ENCODE peak calls at places on chromosome 9, in seven cellular contexts. S is mesendoderm, W is neuronal stem cell, O is IMR-90, E is mesenchymal stem cell, V is H9, A is H1. M is an unnamed sample.

GRCh38 chr9:14352549-14352948 is 38.6 kb upstream of the NFIB start:
- DNase-seq in E (peak), O (no peak), W (no peak), S (no peak), V (no peak), A (no peak), M (no peak)

GRCh38 chr9:30140415-30140814 is 2244.0 kb upstream of the ACO1 start:
- DNase-seq in O (no peak), W (no peak), E (no peak), A (no peak), S (no peak), V (no peak), M (no peak)

GRCh38 chr9:4297151-4297794 is 2.6 kb downstream of the GLIS3 start:
- DNase-seq in O (peak), V (peak), S (peak), E (peak), W (peak), A (no peak), M (peak)

GRCh38 chr9:19922476-19923118 is 133.8 kb upstream of the SLC24A2 start:
- DNase-seq in S (peak), V (peak), W (peak), A (peak), O (peak), E (peak), M (peak)

GRCh38 chr9:128372188-128372641 is 1.0 kb downstream of the URM1 start:
- DNase-seq in S (no peak), O (no peak), V (no peak), W (no peak), A (no peak), E (no peak), M (no peak)

GRCh38 chr9:98625728-98626127 is 83.0 kb downstream of the GABBR2 start:
- DNase-seq in V (peak), W (no peak), E (no peak), S (peak), O (no peak), A (peak), M (no peak)

GRCh38 chr9:93675336-93676150 is 99.2 kb downstream of the PHF2 start:
- DNase-seq in S (no peak), V (peak), O (no peak), E (no peak), W (no peak), A (no peak), M (no peak)

GRCh38 chr9:82127993-82128710 is 139.6 kb downstream of the SPATA31D1 start:
- DNase-seq in A (no peak), E (no peak), V (no peak), W (no peak), S (no peak), O (no peak), M (no peak)

GRCh38 chr9:84597131-84597530 is 72.4 kb upstream of the NTRK2 start:
- DNase-seq in O (no peak), V (no peak), W (no peak), S (no peak), E (no peak), A (no peak), M (no peak)

GRCh38 chr9:4152876-4153275 is 147.0 kb downstream of the GLIS3 start:
- DNase-seq in S (peak), O (no peak), E (no peak), V (no peak), W (no peak), A (no peak), M (no peak)

GRCh38 chr9:20406344-20406743 is 216.0 kb downstream of the MLLT3 start:
- DNase-seq in W (no peak), E (no peak), V (no peak), S (no peak), O (no peak), A (no peak), M (no peak)

GRCh38 chr9:135971106-135971766 is 10.1 kb upstream of the UBAC1 start:
- DNase-seq in E (no peak), W (no peak), V (no peak), O (peak), A (no peak), S (no peak), M (no peak)

GRCh38 chr9:123048748-123049147 is 15.3 kb downstream of the GPR21 start:
- DNase-seq in S (no peak), V (no peak), O (peak), A (no peak), E (no peak), W (no peak), M (no peak)

GRCh38 chr9:83934569-83935275 is 13.5 kb upstream of the KIF27 start:
- DNase-seq in O (peak), V (no peak), A (no peak), S (no peak), E (peak), W (no peak), M (peak)

GRCh38 chr9:87435189-87435880 is 62.3 kb upstream of the DAPK1 start:
- DNase-seq in O (no peak), V (no peak), E (no peak), W (no peak), S (peak), A (no peak), M (no peak)
- H2AK5ac ChIP-seq in O (no peak), V (no peak), E (peak), W (no peak), S (no peak), A (no peak), M (no peak)

GRCh38 chr9:69949396-69949795 is 94.3 kb upstream of the MAMDC2 start:
- DNase-seq in E (peak), S (no peak), A (no peak), V (no peak), O (peak), W (no peak), M (no peak)
- H3K4ac ChIP-seq in E (peak), S (no peak), A (no peak), V (no peak), O (peak), W (no peak), M (no peak)

DNA sequence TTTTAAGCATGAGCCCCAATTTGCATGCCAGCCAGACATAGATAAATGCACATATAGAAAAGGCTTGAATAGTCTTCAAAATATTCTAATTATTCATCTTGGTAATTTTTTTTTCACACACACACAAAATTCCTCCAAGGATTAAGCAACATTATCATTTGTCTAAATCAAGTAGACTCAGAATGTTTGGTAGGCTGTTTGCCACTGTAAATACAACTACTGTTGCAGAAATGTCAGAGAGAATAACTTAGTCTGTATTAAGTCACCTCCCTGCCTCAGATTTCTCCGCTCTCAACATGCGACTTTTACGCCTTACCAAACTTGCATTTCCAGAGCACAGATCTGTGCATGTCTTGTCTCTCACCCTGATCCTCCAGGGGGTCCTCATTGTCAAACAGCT is 265.6 kb upstream of the C9orf72 start:
- DNase-seq in E (no peak), S (no peak), A (no peak), V (no peak), O (no peak), W (no peak), M (peak)
- H2AK5ac ChIP-seq in E (no peak), S (no peak), A (no peak), V (no peak), O (no peak), W (no peak), M (no peak)

DNA sequence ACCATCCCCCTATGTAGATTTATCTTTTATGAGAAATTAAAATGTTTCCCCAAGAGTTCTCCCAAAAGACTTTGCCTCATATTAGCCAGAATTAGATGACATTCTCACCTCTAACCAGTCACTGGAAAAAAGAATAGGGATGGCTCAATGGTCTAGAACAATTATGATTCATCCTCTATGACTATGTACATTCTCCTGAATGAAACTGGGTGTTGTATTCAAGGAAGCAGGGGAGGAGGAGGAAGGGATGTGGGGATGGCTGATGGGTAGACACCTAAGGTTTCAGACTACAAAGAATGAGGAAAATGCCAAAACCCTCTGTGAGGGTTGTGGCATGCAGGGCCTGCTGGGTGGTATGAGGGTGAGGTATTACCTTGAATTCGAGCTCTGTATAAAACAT is 49.5 kb upstream of the BRINP1 start:
- DNase-seq in A (no peak), W (no peak), O (no peak), E (no peak), S (no peak), V (no peak), M (no peak)
- H3K4ac ChIP-seq in A (no peak), W (no peak), O (no peak), E (no peak), S (no peak), V (no peak), M (no peak)

DNA sequence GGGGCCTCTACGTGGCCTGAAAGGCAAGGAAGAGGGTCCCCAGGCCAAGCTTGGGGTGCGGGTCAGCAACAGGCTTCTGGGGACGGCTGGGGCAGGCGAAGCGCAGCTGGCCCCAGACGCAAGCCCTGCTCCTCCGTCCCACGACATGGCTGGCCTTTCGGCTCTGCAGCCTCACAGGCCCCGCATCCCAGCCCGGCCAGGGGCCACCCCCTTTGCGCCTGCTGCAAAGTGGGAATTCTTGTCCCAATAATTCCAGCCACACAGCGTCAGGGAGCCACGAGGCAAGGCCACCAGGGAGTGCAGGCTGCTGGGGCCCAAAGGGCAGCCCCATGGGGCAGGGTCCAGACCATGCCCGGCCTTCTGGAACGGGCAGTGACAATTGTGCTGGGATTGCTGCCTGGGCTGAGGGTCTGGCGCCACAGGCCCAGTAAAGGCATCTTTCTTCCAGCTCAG is 1.1 kb upstream of the ENTPD2 start:
- DNase-seq in A (no peak), V (no peak), E (no peak), S (no peak), O (no peak), W (no peak), M (no peak)
- H2AK5ac ChIP-seq in A (peak), V (no peak), E (no peak), S (no peak), O (no peak), W (peak), M (no peak)

GRCh38 chr9:109931623-109932022 is 151.6 kb downstream of the PALM2AKAP2 start:
- DNase-seq in A (no peak), E (no peak), V (no peak), O (no peak), S (no peak), W (peak), M (no peak)
- H3K4ac ChIP-seq in A (no peak), E (no peak), V (no peak), O (no peak), S (no peak), W (no peak), M (no peak)

GRCh38 chr9:5435912-5436311 is 1.8 kb downstream of the PLGRKT start:
- DNase-seq in A (no peak), V (no peak), W (no peak), S (no peak), E (no peak), O (no peak), M (no peak)
- H2AK5ac ChIP-seq in A (no peak), V (no peak), W (no peak), S (no peak), E (no peak), O (no peak), M (peak)